ENCODE peak calls at places on chromosome 18, in six cellular contexts. One of them, this sample, is unnamed.

GRCh38 chr18:55878224-55878623 is 290.2 kb upstream of the TCF4 start:
- DNase-seq in Panc1: no peak
- DNase-seq in IMR-90: peak
- DNase-seq in HepG2: no peak
- DNase-seq in kidney epithelial cell: no peak
- DNase-seq in fibroblast of lung: peak
- DNase-seq in this sample: no peak

GRCh38 chr18:3623769-3624545 is 174.0 kb downstream of the TGIF1 start:
- DNase-seq in HepG2: peak
- DNase-seq in Panc1: peak
- DNase-seq in IMR-90: peak
- DNase-seq in kidney epithelial cell: peak
- DNase-seq in fibroblast of lung: peak
- DNase-seq in this sample: peak

GRCh38 chr18:24014062-24014985 is at the start of gene TTC39C:
- DNase-seq in kidney epithelial cell: no peak
- DNase-seq in HepG2: no peak
- DNase-seq in IMR-90: peak
- DNase-seq in fibroblast of lung: peak
- DNase-seq in Panc1: no peak
- DNase-seq in this sample: peak

GRCh38 chr18:44818148-44818547 is 137.5 kb downstream of the SETBP1 start:
- DNase-seq in HepG2: no peak
- DNase-seq in Panc1: no peak
- DNase-seq in fibroblast of lung: no peak
- DNase-seq in kidney epithelial cell: no peak
- DNase-seq in IMR-90: no peak
- DNase-seq in this sample: no peak

GRCh38 chr18:21741511-21742322 is 1.1 kb downstream of the MIB1 start:
- DNase-seq in HepG2: no peak
- DNase-seq in Panc1: no peak
- DNase-seq in IMR-90: peak
- DNase-seq in kidney epithelial cell: no peak
- DNase-seq in fibroblast of lung: peak
- DNase-seq in this sample: peak

GRCh38 chr18:48330016-48330991 is 78.9 kb downstream of the ZBTB7C start:
- DNase-seq in IMR-90: peak
- DNase-seq in Panc1: no peak
- DNase-seq in HepG2: no peak
- DNase-seq in fibroblast of lung: peak
- DNase-seq in kidney epithelial cell: peak
- DNase-seq in this sample: peak

GRCh38 chr18:59385191-59385590 is 26.1 kb upstream of the LMAN1 start:
- DNase-seq in HepG2: no peak
- DNase-seq in kidney epithelial cell: no peak
- DNase-seq in fibroblast of lung: no peak
- DNase-seq in IMR-90: no peak
- DNase-seq in Panc1: no peak
- DNase-seq in this sample: no peak

GRCh38 chr18:34801769-34802168 is 91.7 kb downstream of the DTNA start:
- DNase-seq in kidney epithelial cell: peak
- DNase-seq in Panc1: no peak
- DNase-seq in fibroblast of lung: peak
- DNase-seq in HepG2: no peak
- DNase-seq in IMR-90: peak
- DNase-seq in this sample: peak

GRCh38 chr18:34493099-34493544 is 217.0 kb upstream of the DTNA start:
- DNase-seq in IMR-90: peak
- DNase-seq in HepG2: peak
- DNase-seq in fibroblast of lung: peak
- DNase-seq in kidney epithelial cell: peak
- DNase-seq in Panc1: no peak
- DNase-seq in this sample: peak

GRCh38 chr18:58937913-58938312 is 73.2 kb downstream of the ZNF532 start:
- DNase-seq in HepG2: no peak
- DNase-seq in IMR-90: peak
- DNase-seq in Panc1: no peak
- DNase-seq in fibroblast of lung: peak
- DNase-seq in kidney epithelial cell: no peak
- DNase-seq in this sample: no peak

GRCh38 chr18:71844810-71845209 is 699.3 kb downstream of the CBLN2 start:
- DNase-seq in HepG2: no peak
- DNase-seq in kidney epithelial cell: no peak
- DNase-seq in fibroblast of lung: no peak
- DNase-seq in Panc1: no peak
- DNase-seq in IMR-90: no peak
- DNase-seq in this sample: no peak

GRCh38 chr18:58247363-58247834 is 203.4 kb downstream of the NEDD4L start:
- DNase-seq in kidney epithelial cell: no peak
- DNase-seq in fibroblast of lung: peak
- DNase-seq in IMR-90: peak
- DNase-seq in HepG2: no peak
- DNase-seq in Panc1: no peak
- DNase-seq in this sample: no peak

GRCh38 chr18:850960-851359 is 38.9 kb upstream of the YES1 start:
- DNase-seq in Panc1: no peak
- DNase-seq in HepG2: no peak
- DNase-seq in kidney epithelial cell: no peak
- DNase-seq in fibroblast of lung: no peak
- DNase-seq in IMR-90: no peak
- DNase-seq in this sample: no peak

GRCh38 chr18:61579581-61579980 is 246.4 kb downstream of the CDH20 start:
- DNase-seq in Panc1: no peak
- DNase-seq in kidney epithelial cell: no peak
- DNase-seq in HepG2: no peak
- DNase-seq in fibroblast of lung: no peak
- DNase-seq in IMR-90: no peak
- DNase-seq in this sample: no peak

GRCh38 chr18:4751523-4751922 is 296.4 kb upstream of the DLGAP1 start:
- DNase-seq in fibroblast of lung: no peak
- DNase-seq in HepG2: no peak
- DNase-seq in IMR-90: no peak
- DNase-seq in Panc1: no peak
- DNase-seq in kidney epithelial cell: no peak
- DNase-seq in this sample: no peak

GRCh38 chr18:66280470-66280869 is 323.4 kb downstream of the CDH19 start:
- DNase-seq in HepG2: no peak
- DNase-seq in Panc1: no peak
- DNase-seq in kidney epithelial cell: no peak
- DNase-seq in fibroblast of lung: no peak
- DNase-seq in IMR-90: no peak
- DNase-seq in this sample: no peak

GRCh38 chr18:3816601-3817363 is 366.8 kb downstream of the TGIF1 start:
- DNase-seq in fibroblast of lung: peak
- DNase-seq in IMR-90: peak
- DNase-seq in Panc1: no peak
- DNase-seq in kidney epithelial cell: peak
- DNase-seq in HepG2: peak
- DNase-seq in this sample: peak

GRCh38 chr18:6107794-6108193 is 212.5 kb upstream of the TMEM200C start:
- DNase-seq in Panc1: no peak
- DNase-seq in kidney epithelial cell: no peak
- DNase-seq in fibroblast of lung: no peak
- DNase-seq in HepG2: no peak
- DNase-seq in IMR-90: no peak
- DNase-seq in this sample: no peak

GRCh38 chr18:62018034-62018760 is 125.4 kb upstream of the RNF152 start:
- DNase-seq in HepG2: no peak
- DNase-seq in Panc1: no peak
- DNase-seq in fibroblast of lung: peak
- DNase-seq in kidney epithelial cell: no peak
- DNase-seq in IMR-90: peak
- DNase-seq in this sample: peak

GRCh38 chr18:24055878-24056277 is 41.3 kb downstream of the TTC39C start:
- DNase-seq in fibroblast of lung: no peak
- DNase-seq in HepG2: no peak
- DNase-seq in kidney epithelial cell: no peak
- DNase-seq in IMR-90: peak
- DNase-seq in Panc1: no peak
- DNase-seq in this sample: peak

GRCh38 chr18:22452226-22452668 is 34.5 kb upstream of the CTAGE1 start:
- DNase-seq in kidney epithelial cell: no peak
- DNase-seq in Panc1: no peak
- DNase-seq in HepG2: no peak
- DNase-seq in IMR-90: no peak
- DNase-seq in fibroblast of lung: no peak
- DNase-seq in this sample: no peak

GRCh38 chr18:14025306-14025940 is 106.8 kb downstream of the ZNF519 start:
- DNase-seq in HepG2: no peak
- DNase-seq in IMR-90: no peak
- DNase-seq in Panc1: no peak
- DNase-seq in kidney epithelial cell: no peak
- DNase-seq in fibroblast of lung: no peak
- DNase-seq in this sample: no peak

GRCh38 chr18:13159579-13159978 is 59.0 kb upstream of the LDLRAD4 start:
- DNase-seq in Panc1: peak
- DNase-seq in HepG2: peak
- DNase-seq in kidney epithelial cell: peak
- DNase-seq in fibroblast of lung: peak
- DNase-seq in IMR-90: peak
- DNase-seq in this sample: peak

GRCh38 chr18:41887100-41887499 is 67.9 kb upstream of the PIK3C3 start:
- DNase-seq in IMR-90: no peak
- DNase-seq in Panc1: no peak
- DNase-seq in HepG2: no peak
- DNase-seq in fibroblast of lung: peak
- DNase-seq in kidney epithelial cell: no peak
- DNase-seq in this sample: no peak

GRCh38 chr18:23143059-23143831 is 8.0 kb downstream of the CABLES1 start:
- DNase-seq in HepG2: no peak
- DNase-seq in Panc1: no peak
- DNase-seq in kidney epithelial cell: peak
- DNase-seq in fibroblast of lung: no peak
- DNase-seq in IMR-90: no peak
- DNase-seq in this sample: peak

GRCh38 chr18:79380816-79381806 is 14.6 kb upstream of the NFATC1 start:
- DNase-seq in IMR-90: peak
- DNase-seq in kidney epithelial cell: no peak
- DNase-seq in fibroblast of lung: peak
- DNase-seq in Panc1: no peak
- DNase-seq in HepG2: peak
- DNase-seq in this sample: peak

GRCh38 chr18:59267511-59268126 is 5.6 kb downstream of the RAX start:
- DNase-seq in Panc1: no peak
- DNase-seq in fibroblast of lung: no peak
- DNase-seq in IMR-90: no peak
- DNase-seq in kidney epithelial cell: no peak
- DNase-seq in HepG2: no peak
- DNase-seq in this sample: peak

GRCh38 chr18:77366725-77367641 is 117.3 kb downstream of the GALR1 start:
- DNase-seq in kidney epithelial cell: peak
- DNase-seq in fibroblast of lung: peak
- DNase-seq in IMR-90: no peak
- DNase-seq in HepG2: peak
- DNase-seq in Panc1: no peak
- DNase-seq in this sample: no peak

GRCh38 chr18:77993188-77993981 is 743.7 kb downstream of the GALR1 start:
- DNase-seq in Panc1: no peak
- DNase-seq in HepG2: no peak
- DNase-seq in kidney epithelial cell: no peak
- DNase-seq in fibroblast of lung: no peak
- DNase-seq in IMR-90: no peak
- DNase-seq in this sample: no peak

GRCh38 chr18:24189007-24189528 is 50.2 kb downstream of the CABYR start:
- DNase-seq in Panc1: no peak
- DNase-seq in fibroblast of lung: peak
- DNase-seq in kidney epithelial cell: no peak
- DNase-seq in IMR-90: peak
- DNase-seq in HepG2: no peak
- DNase-seq in this sample: peak

GRCh38 chr18:63336366-63337099 is 17.0 kb upstream of the BCL2 start:
- DNase-seq in IMR-90: peak
- DNase-seq in kidney epithelial cell: peak
- DNase-seq in Panc1: no peak
- DNase-seq in fibroblast of lung: peak
- DNase-seq in HepG2: peak
- DNase-seq in this sample: peak
- H3K4me3 ChIP-seq in IMR-90: no peak
- H3K4me3 ChIP-seq in kidney epithelial cell: no peak
- H3K4me3 ChIP-seq in Panc1: no peak
- H3K4me3 ChIP-seq in fibroblast of lung: no peak
- H3K4me3 ChIP-seq in HepG2: no peak
- H3K4me3 ChIP-seq in this sample: no peak

GRCh38 chr18:51980101-51980500 is 359.9 kb upstream of the DCC start:
- DNase-seq in HepG2: no peak
- DNase-seq in fibroblast of lung: no peak
- DNase-seq in Panc1: no peak
- DNase-seq in kidney epithelial cell: no peak
- DNase-seq in IMR-90: no peak
- DNase-seq in this sample: no peak
- TF ChIP-seq CTCF in HepG2: no peak
- TF ChIP-seq CTCF in fibroblast of lung: no peak
- TF ChIP-seq CTCF in Panc1: no peak
- TF ChIP-seq CTCF in kidney epithelial cell: no peak
- TF ChIP-seq CTCF in IMR-90: no peak
- TF ChIP-seq CTCF in this sample: no peak

DNA sequence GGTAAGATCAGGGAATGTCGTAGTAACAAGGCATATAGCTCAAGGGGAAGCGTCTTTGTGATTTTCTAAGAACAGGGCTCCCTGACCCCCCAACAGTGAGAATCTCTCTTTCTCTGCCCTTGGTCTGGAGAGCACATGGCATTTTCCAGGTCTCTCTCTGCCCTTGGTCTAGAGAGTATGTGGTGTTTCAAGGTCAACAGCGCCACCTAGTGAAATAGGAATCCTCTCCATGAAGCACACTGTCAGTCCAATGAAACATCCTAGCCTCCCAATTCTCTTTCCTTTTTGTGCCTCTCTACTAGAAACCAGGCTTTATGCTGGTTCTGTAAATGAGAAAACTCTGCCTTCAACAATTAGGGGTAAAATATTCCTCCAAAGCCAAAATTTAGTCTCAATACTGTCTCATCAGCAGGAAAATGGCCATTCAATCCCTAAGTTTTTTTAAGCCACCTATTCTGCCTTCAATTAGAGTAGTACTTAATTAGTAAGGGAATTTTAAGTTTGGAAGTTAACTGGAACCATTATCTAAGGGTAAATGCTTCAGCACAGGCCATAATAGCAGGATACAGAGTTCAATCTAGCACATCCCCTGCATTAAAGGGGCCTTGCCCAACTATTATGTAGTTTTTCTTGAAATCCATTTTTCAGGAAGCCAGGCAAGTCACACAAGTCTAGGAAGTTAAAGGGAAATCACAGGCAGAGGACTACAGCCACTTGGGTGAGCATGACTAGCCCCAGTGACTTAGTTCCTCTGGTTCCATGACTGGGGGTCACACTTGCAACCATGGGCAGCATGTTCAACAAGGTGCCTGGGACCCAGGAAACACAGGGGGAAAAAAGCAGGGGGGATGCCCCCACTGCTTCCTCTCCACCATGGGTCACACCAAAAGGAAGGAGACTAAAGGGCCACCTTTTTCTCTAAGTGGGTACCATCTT is 12.4 kb downstream of the DYM start:
- DNase-seq in IMR-90: peak
- DNase-seq in Panc1: no peak
- DNase-seq in fibroblast of lung: peak
- DNase-seq in kidney epithelial cell: no peak
- DNase-seq in HepG2: peak
- DNase-seq in this sample: peak
- H3K4me3 ChIP-seq in IMR-90: no peak
- H3K4me3 ChIP-seq in Panc1: no peak
- H3K4me3 ChIP-seq in fibroblast of lung: no peak
- H3K4me3 ChIP-seq in kidney epithelial cell: no peak
- H3K4me3 ChIP-seq in HepG2: no peak
- H3K4me3 ChIP-seq in this sample: no peak

GRCh38 chr18:10230072-10230471 is 224.4 kb upstream of the APCDD1 start:
- DNase-seq in IMR-90: peak
- DNase-seq in kidney epithelial cell: peak
- DNase-seq in Panc1: no peak
- DNase-seq in fibroblast of lung: peak
- DNase-seq in HepG2: peak
- DNase-seq in this sample: peak
- TF ChIP-seq CTCF in IMR-90: peak
- TF ChIP-seq CTCF in kidney epithelial cell: peak
- TF ChIP-seq CTCF in Panc1: no peak
- TF ChIP-seq CTCF in fibroblast of lung: peak
- TF ChIP-seq CTCF in HepG2: no peak
- TF ChIP-seq CTCF in this sample: no peak